ENCODE peak calls at places on chromosomes 1 and 21, in five cellular contexts. E is foreskin fibroblast, F is pancreas, B is endothelial cell of umbilical vein, X is AG04450. H is an unnamed sample.

GRCh38 chr1:178530037-178530402 is 17.1 kb downstream of the TEX35 start:
- DNase-seq in E (peak), F (no peak), B (no peak), X (no peak), H (peak)

GRCh38 chr1:190159146-190159545 is 318.5 kb downstream of the BRINP3 start:
- DNase-seq in E (peak), F (no peak), B (no peak), X (no peak), H (no peak)

GRCh38 chr1:173422456-173422976 is 54.6 kb upstream of the PRDX6 start:
- DNase-seq in E (no peak), F (no peak), B (no peak), X (no peak), H (no peak)

GRCh38 chr1:42433324-42433860 is 22.4 kb downstream of the ZMYND12 start:
- DNase-seq in E (no peak), F (no peak), B (no peak), X (no peak), H (no peak)

GRCh38 chr1:31593770-31594632 is 17.7 kb downstream of the TINAGL1 start:
- DNase-seq in E (peak), F (peak), B (peak), X (peak), H (peak)

GRCh38 chr1:210790196-210790595 is 343.8 kb downstream of the KCNH1 start:
- DNase-seq in E (no peak), F (no peak), B (no peak), X (no peak), H (no peak)

GRCh38 chr1:99849413-99849743 is 783 bp upstream of the AGL start:
- DNase-seq in E (no peak), F (no peak), B (no peak), X (no peak), H (peak)

GRCh38 chr1:32538887-32539583 is at the start of gene ZBTB8A:
- DNase-seq in E (peak), F (peak), B (peak), X (no peak), H (peak)

GRCh38 chr1:207300970-207301369 is 20.5 kb upstream of the CD55 start:
- DNase-seq in E (no peak), F (no peak), B (no peak), X (no peak), H (no peak)

GRCh38 chr21:34691396-34692032 is 22.7 kb downstream of the CLIC6 start:
- DNase-seq in E (no peak), F (no peak), B (no peak), X (no peak), H (no peak)

GRCh38 chr1:41638086-41639024 is 153.9 kb upstream of the EDN2 start:
- DNase-seq in E (no peak), F (no peak), B (no peak), X (no peak), H (no peak)

GRCh38 chr1:228393268-228393699 is 13.4 kb downstream of the TRIM11 start:
- DNase-seq in E (peak), F (peak), B (peak), X (peak), H (peak)

GRCh38 chr1:210201671-210202070 is 30.9 kb upstream of the SERTAD4 start:
- DNase-seq in E (peak), F (no peak), B (no peak), X (peak), H (peak)

GRCh38 chr1:86508583-86508969 is 38.3 kb upstream of the CLCA4 start:
- DNase-seq in E (peak), F (no peak), B (no peak), X (no peak), H (peak)

GRCh38 chr1:113507552-113508214 is 117.4 kb downstream of the MAGI3 start:
- DNase-seq in E (no peak), F (no peak), B (no peak), X (no peak), H (no peak)

GRCh38 chr1:8643542-8644536 is 173.6 kb downstream of the RERE start:
- DNase-seq in E (no peak), F (peak), B (no peak), X (no peak), H (no peak)

GRCh38 chr1:162676087-162676486 is 43.8 kb downstream of the DDR2 start:
- DNase-seq in E (peak), F (no peak), B (peak), X (no peak), H (peak)

GRCh38 chr21:34593423-34593822 is 21.5 kb downstream of the RCAN1 start:
- DNase-seq in E (no peak), F (peak), B (no peak), X (no peak), H (no peak)

GRCh38 chr1:18881642-18882431 is 20.5 kb downstream of the ALDH4A1 start:
- DNase-seq in E (no peak), F (no peak), B (no peak), X (no peak), H (no peak)

GRCh38 chr1:41239988-41240610 is 2.0 kb downstream of the SCMH1 start:
- DNase-seq in E (peak), F (no peak), B (peak), X (no peak), H (peak)

GRCh38 chr21:31710586-31710985 is 21.3 kb downstream of the SCAF4 start:
- DNase-seq in E (peak), F (no peak), B (peak), X (peak), H (peak)

GRCh38 chr1:216785211-216785610 is 62.0 kb upstream of the ESRRG start:
- DNase-seq in E (no peak), F (no peak), B (no peak), X (no peak), H (no peak)

GRCh38 chr1:161958425-161958824 is 65.2 kb downstream of the OLFML2B start:
- DNase-seq in E (peak), F (no peak), B (no peak), X (no peak), H (no peak)

DNA sequence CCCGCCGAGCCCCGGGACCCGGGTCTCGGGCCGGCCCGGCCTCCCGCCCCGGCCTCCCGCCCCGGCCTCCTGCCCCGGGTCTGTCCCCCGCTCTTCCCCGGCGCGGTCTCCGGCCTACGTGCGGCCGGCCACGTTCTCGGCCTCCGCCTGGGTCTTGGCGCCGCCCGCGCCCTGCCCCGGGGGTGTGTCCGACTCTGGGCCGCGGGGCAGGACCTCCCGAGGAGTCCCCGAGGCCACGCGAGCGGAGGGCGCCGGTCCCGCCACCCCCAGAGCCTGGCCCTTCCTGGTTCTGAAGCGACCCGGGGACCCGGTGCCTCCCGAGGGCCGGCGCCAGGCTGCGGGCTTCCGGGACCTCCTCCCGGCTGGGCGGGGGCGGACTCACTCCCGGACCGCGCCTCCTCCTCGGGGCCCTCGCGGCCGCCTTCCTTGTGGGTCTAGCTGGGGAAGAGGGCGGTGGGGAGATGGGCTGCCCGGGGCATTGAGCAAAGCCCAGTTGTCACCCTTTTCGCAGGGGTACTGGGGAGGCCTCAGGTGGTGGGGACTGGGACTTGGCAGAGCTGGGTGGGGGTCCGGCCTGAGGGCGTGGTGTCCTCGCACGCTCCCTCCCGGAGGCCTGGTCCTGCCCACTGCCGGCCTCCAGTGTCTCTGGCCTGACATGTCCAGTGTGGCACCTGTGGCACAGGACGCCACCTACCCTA is 558 bp downstream of the PFKL start:
- DNase-seq in E (peak), F (peak), B (peak), X (no peak), H (peak)
- H3K4me3 ChIP-seq in E (peak), F (peak), B (peak), X (peak), H (peak)

GRCh38 chr1:3383679-3384078 is 70.8 kb upstream of the ARHGEF16 start:
- DNase-seq in E (no peak), F (no peak), B (no peak), X (no peak), H (no peak)
- TF ChIP-seq CTCF in E (no peak), F (no peak), B (no peak), X (no peak), H (no peak)

GRCh38 chr1:52867060-52867845 is 24.7 kb downstream of the ZYG11A start:
- DNase-seq in E (no peak), F (no peak), B (no peak), X (no peak), H (no peak)
- H3K4me3 ChIP-seq in E (no peak), F (no peak), B (no peak), X (no peak), H (no peak)

DNA sequence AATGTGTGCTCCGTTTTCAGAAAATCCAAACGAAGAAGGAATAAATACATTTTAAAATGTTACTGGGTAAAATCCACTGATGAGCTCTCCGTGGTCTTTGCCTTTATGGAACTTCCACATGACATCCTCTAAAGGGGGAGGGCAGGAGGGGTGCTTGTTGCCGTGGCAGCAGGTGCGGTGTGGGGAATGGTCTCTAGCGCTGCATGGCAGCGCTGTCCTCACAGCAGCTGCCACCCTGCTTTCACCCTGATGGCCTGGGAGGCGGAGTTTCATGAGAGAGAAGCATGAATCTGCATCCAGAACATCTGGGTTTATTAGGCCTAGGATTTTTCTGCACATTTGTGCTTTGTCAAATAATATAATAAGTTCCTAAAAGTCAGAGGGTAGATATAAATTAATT is 228.7 kb downstream of the DSCAM start:
- DNase-seq in E (no peak), F (no peak), B (no peak), X (no peak), H (no peak)
- TF ChIP-seq CTCF in E (no peak), F (no peak), B (no peak), X (no peak), H (no peak)

H was measured in AG10803.